ENCODE peak calls at places on chromosome 19, in nine cellular contexts. S, X, J, W, Q, U, D, R and G are unnamed samples.

GRCh38 chr19:4910594-4911273 is 1.4 kb downstream of the UHRF1 start:
- DNase-seq in S (peak; percentile 68), X (no peak), J (peak; percentile 73), W (no peak), Q (no peak), U (no peak), D (no peak), R (peak; percentile 39), G (no peak)

GRCh38 chr19:10290876-10291553 is 1.3 kb downstream of the ICAM5 start:
- DNase-seq in S (peak; percentile 80), X (no peak), J (peak; percentile 44), W (no peak), Q (no peak), U (peak; percentile 64), D (peak; percentile 94), R (peak; percentile 59), G (no peak)

GRCh38 chr19:7953576-7953975 is 10.1 kb upstream of the TIMM44 start:
- DNase-seq in S (no peak), X (no peak), J (no peak), W (no peak), Q (no peak), U (no peak), D (no peak), R (no peak), G (no peak)

GRCh38 chr19:10145031-10145430 is 25.3 kb upstream of the EIF3G start:
- DNase-seq in S (no peak), X (no peak), J (no peak), W (no peak), Q (no peak), U (no peak), D (no peak), R (no peak), G (no peak)

GRCh38 chr19:41910240-41910991 is 17.8 kb downstream of the ERFL start:
- DNase-seq in S (no peak), X (no peak), J (no peak), W (no peak), Q (no peak), U (no peak), D (no peak), R (no peak), G (no peak)

GRCh38 chr19:10421240-10421948 is 1.1 kb downstream of the PDE4A start:
- DNase-seq in S (no peak), X (no peak), J (no peak), W (no peak), Q (no peak), U (no peak), D (no peak), R (no peak), G (no peak)

GRCh38 chr19:20186163-20186562 is 19.1 kb downstream of the ZNF486 start:
- DNase-seq in S (peak; percentile 43), X (no peak), J (peak; percentile 8), W (no peak), Q (no peak), U (no peak), D (no peak), R (no peak), G (no peak)

GRCh38 chr19:10096615-10096963 is 5.9 kb downstream of the ANGPTL6 start:
- DNase-seq in S (peak; percentile 59), X (no peak), J (peak; percentile 45), W (no peak), Q (no peak), U (no peak), D (no peak), R (no peak), G (no peak)

GRCh38 chr19:30268601-30269000 is 103.6 kb upstream of the ZNF536 start:
- DNase-seq in S (no peak), X (no peak), J (no peak), W (no peak), Q (no peak), U (no peak), D (no peak), R (no peak), G (no peak)

GRCh38 chr19:13843104-13843921 is 33.6 kb upstream of the NANOS3 start:
- DNase-seq in S (peak; percentile 76), X (peak; percentile 76), J (peak; percentile 65), W (no peak), Q (no peak), U (peak; percentile 72), D (peak; percentile 95), R (peak; percentile 87), G (no peak)

GRCh38 chr19:52670046-52670445 is 31.9 kb upstream of the ZNF83 start:
- DNase-seq in S (no peak), X (no peak), J (no peak), W (no peak), Q (no peak), U (no peak), D (no peak), R (peak; percentile 98), G (no peak)

GRCh38 chr19:28710278-28710677 is 502.7 kb downstream of the UQCRFS1 start:
- DNase-seq in S (peak; percentile 71), X (no peak), J (peak; percentile 84), W (peak; percentile 19), Q (no peak), U (no peak), D (no peak), R (peak; percentile 70), G (peak; percentile 25)

GRCh38 chr19:28711401-28711800 is 501.6 kb downstream of the UQCRFS1 start:
- DNase-seq in S (no peak), X (no peak), J (no peak), W (no peak), Q (no peak), U (no peak), D (no peak), R (no peak), G (no peak)

GRCh38 chr19:28718909-28719308 is 494.0 kb downstream of the UQCRFS1 start:
- DNase-seq in S (no peak), X (no peak), J (no peak), W (no peak), Q (no peak), U (no peak), D (no peak), R (no peak), G (no peak)

GRCh38 chr19:28715157-28715556 is 497.8 kb downstream of the UQCRFS1 start:
- DNase-seq in S (peak; percentile 13), X (no peak), J (no peak), W (no peak), Q (no peak), U (no peak), D (no peak), R (no peak), G (no peak)
- H3K4me3 ChIP-seq in S (no peak overlapping the region), X (no peak overlapping the region), J (no peak overlapping the region), W (no peak overlapping the region), Q (no peak overlapping the region), U (no peak overlapping the region), D (no peak overlapping the region), R (no peak overlapping the region), G (no peak overlapping the region)

DNA sequence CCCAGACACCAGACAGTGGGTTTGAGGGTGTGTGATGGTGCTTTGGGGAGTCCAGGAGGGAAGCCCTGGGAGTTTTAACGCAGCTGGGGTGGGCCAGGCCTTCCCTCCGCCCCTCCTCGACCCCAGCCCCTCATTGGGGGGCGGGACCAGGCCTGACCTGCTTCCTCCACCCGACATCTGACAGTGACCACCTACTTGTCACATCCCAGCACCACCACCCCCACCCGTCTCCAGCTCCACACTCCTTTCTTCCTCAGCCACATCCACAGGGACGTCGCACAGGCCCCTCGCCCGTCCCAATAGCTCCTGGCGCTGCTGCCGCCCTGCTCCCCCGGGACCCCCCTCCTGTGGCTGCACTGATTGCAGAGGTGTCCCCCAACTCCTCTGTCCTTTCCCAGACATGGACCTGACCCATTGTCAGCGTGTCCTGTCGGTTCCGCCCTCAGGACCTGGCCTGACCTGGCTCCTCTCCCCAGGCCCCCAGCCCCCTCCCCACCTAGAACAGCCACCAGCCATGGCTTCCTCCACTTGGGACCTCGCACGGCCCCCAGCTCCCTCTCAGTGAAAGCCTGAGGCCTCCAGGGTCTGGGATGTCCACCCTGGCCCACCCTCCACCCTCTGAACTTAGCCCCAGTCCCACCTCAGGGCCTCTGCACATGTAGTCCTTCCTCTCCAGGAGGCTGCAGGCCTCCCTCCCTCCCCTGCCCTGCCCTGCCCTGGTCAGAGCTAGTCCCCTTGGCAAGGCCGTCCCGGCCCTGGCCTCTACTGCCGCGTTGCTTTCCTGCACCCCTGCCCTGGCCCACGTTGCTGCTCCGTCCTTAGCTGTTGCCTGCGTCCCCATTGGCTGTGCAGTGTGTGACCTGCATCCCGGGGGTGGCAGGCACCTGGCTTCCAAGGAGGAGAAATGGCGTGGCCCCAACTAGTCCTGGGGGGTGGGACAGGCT is 30.4 kb downstream of the COMP start:
- DNase-seq in S (no peak), X (no peak), J (no peak), W (no peak), Q (no peak), U (no peak), D (no peak), R (no peak), G (no peak)
- H3K4me3 ChIP-seq in S (no peak overlapping the region), X (no peak overlapping the region), J (no peak overlapping the region), W (no peak overlapping the region), Q (no peak overlapping the region), U (no peak overlapping the region), D (no peak overlapping the region), R (no peak overlapping the region), G (no peak overlapping the region)

GRCh38 chr19:2048104-2048958 is 2.7 kb downstream of the MKNK2 start:
- DNase-seq in S (no peak), X (no peak), J (no peak), W (no peak), Q (no peak), U (no peak), D (no peak), R (no peak), G (no peak)
- H3K4me3 ChIP-seq in S (peak overlapping the region; percentile 97), X (peak overlapping the region; percentile 100), J (peak overlapping the region; percentile 96), W (no peak overlapping the region), Q (peak overlapping the region; percentile 94), U (peak overlapping the region; percentile 99), D (peak overlapping the region; percentile 88), R (peak overlapping the region; percentile 96), G (no peak overlapping the region)

GRCh38 chr19:47494729-47495128 is 10.7 kb upstream of the KPTN start:
- DNase-seq in S (no peak), X (no peak), J (no peak), W (no peak), Q (no peak), U (no peak), D (no peak), R (no peak), G (no peak)
- H3K4me3 ChIP-seq in S (no peak overlapping the region), X (no peak overlapping the region), J (no peak overlapping the region), W (no peak overlapping the region), Q (no peak overlapping the region), U (no peak overlapping the region), D (no peak overlapping the region), R (no peak overlapping the region), G (no peak overlapping the region)

GRCh38 chr19:48631254-48631653 is 5.9 kb downstream of the DBP start:
- DNase-seq in S (no peak), X (no peak), J (no peak), W (no peak), Q (no peak), U (no peak), D (no peak), R (no peak), G (no peak)
- H3K4me3 ChIP-seq in S (no peak overlapping the region), X (no peak overlapping the region), J (no peak overlapping the region), W (no peak overlapping the region), Q (no peak overlapping the region), U (no peak overlapping the region), D (no peak overlapping the region), R (no peak overlapping the region), G (no peak overlapping the region)